ENCODE peak calls at places on chromosomes 12 and 14, in eight cellular contexts. L is SK-N-SH, O is psoas muscle, F is astrocyte of the cerebellum, B is IMR-90, J is fibroblast of mammary gland, Q is neural progenitor cell, I is choroid plexus epithelial cell. Y is an unnamed sample.

GRCh38 chr12:64733857-64734256 is 25.3 kb downstream of the GNS start:
- DNase-seq in L (no peak), O (peak), F (no peak), B (no peak), J (peak), Q (no peak), I (no peak), Y (peak)

GRCh38 chr14:55874785-55875184 is 243.4 kb upstream of the PELI2 start:
- DNase-seq in L (no peak), O (no peak), F (no peak), B (no peak), J (no peak), Q (no peak), I (no peak), Y (no peak)

GRCh38 chr12:47080725-47081502 is 1.2 kb upstream of the AMIGO2 start:
- DNase-seq in L (no peak), O (peak), F (no peak), B (peak), J (peak), Q (peak), I (peak), Y (no peak)

GRCh38 chr14:64736271-64737131 is 32.3 kb downstream of the PLEKHG3 start:
- DNase-seq in L (no peak), O (no peak), F (no peak), B (no peak), J (no peak), Q (no peak), I (no peak), Y (no peak)

GRCh38 chr12:131862600-131862993 is 31.8 kb upstream of the ULK1 start:
- DNase-seq in L (peak), O (no peak), F (no peak), B (no peak), J (no peak), Q (no peak), I (no peak), Y (no peak)

GRCh38 chr12:56153291-56154065 is 1.1 kb downstream of the MYL6B start:
- DNase-seq in L (no peak), O (no peak), F (no peak), B (no peak), J (no peak), Q (no peak), I (no peak), Y (no peak)

GRCh38 chr12:53107122-53107521 is 3.8 kb downstream of the SOAT2 start:
- DNase-seq in L (no peak), O (no peak), F (no peak), B (no peak), J (no peak), Q (no peak), I (no peak), Y (no peak)

GRCh38 chr12:52952082-52952801 is 3.3 kb downstream of the KRT18 start:
- DNase-seq in L (no peak), O (no peak), F (no peak), B (no peak), J (no peak), Q (no peak), I (no peak), Y (no peak)

GRCh38 chr12:53048780-53049401 is 974 bp upstream of the TNS2 start:
- DNase-seq in L (peak), O (peak), F (no peak), B (peak), J (peak), Q (peak), I (peak), Y (peak)

GRCh38 chr12:15256760-15257159 is 35.5 kb upstream of the RERG start:
- DNase-seq in L (no peak), O (no peak), F (peak), B (peak), J (peak), Q (no peak), I (peak), Y (peak)

GRCh38 chr12:104309446-104309993 is 6.0 kb downstream of the EID3 start:
- DNase-seq in L (no peak), O (no peak), F (no peak), B (no peak), J (no peak), Q (no peak), I (no peak), Y (no peak)

GRCh38 chr12:14643247-14643646 is 53.2 kb downstream of the GUCY2C start:
- DNase-seq in L (no peak), O (no peak), F (no peak), B (no peak), J (no peak), Q (no peak), I (peak), Y (no peak)

GRCh38 chr12:45966486-45966885 is 23.9 kb downstream of the SCAF11 start:
- DNase-seq in L (no peak), O (no peak), F (peak), B (peak), J (peak), Q (no peak), I (peak), Y (peak)

GRCh38 chr12:58938440-58938839 is 18.1 kb upstream of the LRIG3 start:
- DNase-seq in L (no peak), O (no peak), F (no peak), B (peak), J (no peak), Q (no peak), I (no peak), Y (no peak)

GRCh38 chr14:40122978-40123648 is 690.9 kb upstream of the FBXO33 start:
- DNase-seq in L (no peak), O (no peak), F (peak), B (no peak), J (peak), Q (no peak), I (peak), Y (no peak)

GRCh38 chr12:48454675-48455074 is 17.7 kb upstream of the ANP32D start:
- DNase-seq in L (no peak), O (no peak), F (no peak), B (peak), J (peak), Q (peak), I (peak), Y (peak)

GRCh38 chr12:120130011-120130410 is 13.5 kb upstream of the RAB35 start:
- DNase-seq in L (no peak), O (no peak), F (no peak), B (no peak), J (no peak), Q (no peak), I (no peak), Y (no peak)

GRCh38 chr12:104495786-104496185 is 39.0 kb downstream of the CHST11 start:
- DNase-seq in L (no peak), O (no peak), F (no peak), B (peak), J (peak), Q (no peak), I (no peak), Y (no peak)

GRCh38 chr14:83885748-83886382 is 1644.1 kb upstream of the FLRT2 start:
- DNase-seq in L (no peak), O (no peak), F (no peak), B (no peak), J (no peak), Q (no peak), I (no peak), Y (no peak)

GRCh38 chr14:101223147-101223546 is 319.6 kb upstream of the RTL1 start:
- DNase-seq in L (no peak), O (no peak), F (no peak), B (no peak), J (no peak), Q (peak), I (no peak), Y (no peak)

GRCh38 chr14:73025544-73025943 is 1.4 kb downstream of the ZFYVE1 start:
- DNase-seq in L (no peak), O (no peak), F (peak), B (peak), J (peak), Q (no peak), I (peak), Y (peak)

GRCh38 chr12:14836336-14837210 is 6.8 kb downstream of the ART4 start:
- DNase-seq in L (no peak), O (no peak), F (peak), B (peak), J (peak), Q (no peak), I (peak), Y (peak)

GRCh38 chr12:121274036-121274763 is 22.3 kb downstream of the CAMKK2 start:
- DNase-seq in L (no peak), O (no peak), F (no peak), B (no peak), J (no peak), Q (no peak), I (no peak), Y (no peak)

GRCh38 chr12:54009171-54010052 is 627 bp downstream of the HOXC8 start:
- DNase-seq in L (peak), O (no peak), F (no peak), B (no peak), J (no peak), Q (no peak), I (no peak), Y (peak)

GRCh38 chr14:93528884-93529558 is 98.3 kb downstream of the UNC79 start:
- DNase-seq in L (peak), O (no peak), F (no peak), B (no peak), J (no peak), Q (no peak), I (no peak), Y (no peak)

GRCh38 chr14:32370720-32371119 is 41.6 kb downstream of the AKAP6 start:
- DNase-seq in L (no peak), O (no peak), F (peak), B (peak), J (peak), Q (no peak), I (peak), Y (peak)

GRCh38 chr14:106843951-106844483 is 1317.6 kb downstream of the TMEM121 start:
- DNase-seq in L (peak), O (no peak), F (no peak), B (no peak), J (peak), Q (no peak), I (no peak), Y (no peak)

GRCh38 chr14:63910593-63911363 is 58.0 kb downstream of the SYNE2 start:
- DNase-seq in L (peak), O (no peak), F (no peak), B (peak), J (peak), Q (peak), I (no peak), Y (no peak)

GRCh38 chr14:68576496-68577244 is 216.2 kb downstream of the ZFP36L1 start:
- DNase-seq in L (no peak), O (no peak), F (peak), B (peak), J (peak), Q (no peak), I (peak), Y (peak)

GRCh38 chr14:69242311-69243224 is 17.4 kb upstream of the GALNT16 start:
- DNase-seq in L (peak), O (no peak), F (peak), B (peak), J (peak), Q (peak), I (peak), Y (peak)

GRCh38 chr14:30620178-30620577 is 1.9 kb upstream of the SCFD1 start:
- DNase-seq in L (no peak), O (no peak), F (peak), B (peak), J (peak), Q (no peak), I (peak), Y (peak)
- TF ChIP-seq CTCF in L (no peak), O (no peak), F (no peak), B (no peak), J (no peak), Q (no peak), I (no peak), Y (no peak)

GRCh38 chr14:100190126-100190525 is 30.7 kb upstream of the DEGS2 start:
- DNase-seq in L (no peak), O (no peak), F (no peak), B (no peak), J (no peak), Q (no peak), I (no peak), Y (no peak)
- H3K4me3 ChIP-seq in L (no peak), O (no peak), F (no peak), B (no peak), J (no peak), Q (no peak), I (no peak), Y (no peak)

GRCh38 chr14:78840898-78841297 is 670.7 kb downstream of the NRXN3 start:
- DNase-seq in L (peak), O (no peak), F (no peak), B (no peak), J (no peak), Q (no peak), I (no peak), Y (no peak)

GRCh38 chr14:78835909-78836308 is 665.7 kb downstream of the NRXN3 start:
- DNase-seq in L (no peak), O (no peak), F (no peak), B (no peak), J (no peak), Q (no peak), I (no peak), Y (no peak)

GRCh38 chr14:78835052-78835451 is 664.9 kb downstream of the NRXN3 start:
- DNase-seq in L (no peak), O (no peak), F (no peak), B (no peak), J (no peak), Q (no peak), I (no peak), Y (no peak)

GRCh38 chr14:78836777-78837176 is 666.6 kb downstream of the NRXN3 start:
- DNase-seq in L (peak), O (peak), F (peak), B (peak), J (peak), Q (peak), I (peak), Y (peak)
- TF ChIP-seq CTCF in L (peak), O (peak), F (peak), B (peak), J (peak), Q (peak), I (peak), Y (peak)

GRCh38 chr14:89418452-89418851 is 1.4 kb upstream of the FOXN3 start:
- DNase-seq in L (peak), O (no peak), F (no peak), B (no peak), J (peak), Q (no peak), I (no peak), Y (peak)
- H3K4me3 ChIP-seq in L (no peak), O (peak), F (no peak), B (no peak), J (no peak), Q (peak), I (no peak), Y (no peak)

DNA sequence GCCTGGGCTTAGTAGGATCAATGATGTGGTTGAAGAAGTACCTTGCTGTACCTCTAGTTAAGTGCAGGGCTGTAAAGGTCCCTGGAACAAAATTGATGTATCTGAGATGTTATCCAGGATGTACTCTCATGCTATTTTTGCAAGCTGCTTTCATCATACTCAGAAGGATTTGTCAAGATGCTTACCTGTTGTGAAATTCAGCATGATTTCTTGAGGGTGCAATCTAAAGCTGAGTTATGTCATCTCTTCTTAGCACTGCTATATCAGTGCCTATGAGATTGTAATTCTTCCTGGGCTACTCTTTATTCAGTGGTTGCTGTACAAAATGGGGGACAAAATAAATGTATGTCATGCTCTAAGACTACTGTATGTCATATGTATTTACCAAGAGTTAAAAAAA is 340.7 kb upstream of the LMO3 start:
- DNase-seq in L (no peak), O (no peak), F (no peak), B (no peak), J (no peak), Q (no peak), I (no peak), Y (no peak)
- TF ChIP-seq CTCF in L (no peak), O (no peak), F (no peak), B (no peak), J (no peak), Q (no peak), I (no peak), Y (no peak)

GRCh38 chr14:22520235-22520634 is 68.8 kb downstream of the DAD1 start:
- DNase-seq in L (no peak), O (no peak), F (no peak), B (peak), J (peak), Q (no peak), I (peak), Y (peak)

GRCh38 chr14:22518073-22518472 is 71.0 kb downstream of the DAD1 start:
- DNase-seq in L (no peak), O (no peak), F (peak), B (no peak), J (no peak), Q (peak), I (no peak), Y (no peak)

GRCh38 chr14:22521449-22522239 is 67.4 kb downstream of the DAD1 start:
- DNase-seq in L (no peak), O (no peak), F (no peak), B (no peak), J (no peak), Q (no peak), I (no peak), Y (no peak)

GRCh38 chr14:22523283-22523682 is 65.7 kb downstream of the DAD1 start:
- DNase-seq in L (no peak), O (no peak), F (no peak), B (no peak), J (no peak), Q (no peak), I (no peak), Y (no peak)

DNA sequence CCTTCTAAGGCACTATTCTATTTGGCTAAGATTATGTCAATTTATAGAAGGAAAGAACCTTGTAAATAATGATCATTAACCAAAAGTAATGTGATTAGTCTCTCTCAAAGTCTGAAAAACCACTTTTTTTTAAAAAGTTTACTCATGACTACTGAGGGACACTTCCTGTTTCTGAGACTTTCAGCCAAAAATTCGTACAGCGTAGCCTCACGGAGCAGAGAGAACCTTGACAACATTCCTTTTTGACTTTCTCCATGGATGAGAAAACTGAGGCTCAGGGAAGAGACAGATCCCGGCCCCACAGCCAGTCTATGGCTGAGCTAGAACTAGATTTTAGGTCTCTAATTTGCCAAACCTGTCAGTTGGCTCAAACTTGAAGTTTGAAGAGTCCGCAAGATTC is 68.2 kb downstream of the DAD1 start:
- DNase-seq in L (no peak), O (no peak), F (no peak), B (no peak), J (no peak), Q (no peak), I (no peak), Y (no peak)
- H3K4me3 ChIP-seq in L (no peak), O (no peak), F (peak), B (no peak), J (no peak), Q (no peak), I (no peak), Y (no peak)

GRCh38 chr14:65770681-65771080 is 358.2 kb downstream of the FUT8 start:
- DNase-seq in L (no peak), O (no peak), F (no peak), B (no peak), J (no peak), Q (no peak), I (no peak), Y (no peak)
- TF ChIP-seq CTCF in L (no peak), O (no peak), F (no peak), B (no peak), J (no peak), Q (no peak), I (no peak), Y (no peak)

DNA sequence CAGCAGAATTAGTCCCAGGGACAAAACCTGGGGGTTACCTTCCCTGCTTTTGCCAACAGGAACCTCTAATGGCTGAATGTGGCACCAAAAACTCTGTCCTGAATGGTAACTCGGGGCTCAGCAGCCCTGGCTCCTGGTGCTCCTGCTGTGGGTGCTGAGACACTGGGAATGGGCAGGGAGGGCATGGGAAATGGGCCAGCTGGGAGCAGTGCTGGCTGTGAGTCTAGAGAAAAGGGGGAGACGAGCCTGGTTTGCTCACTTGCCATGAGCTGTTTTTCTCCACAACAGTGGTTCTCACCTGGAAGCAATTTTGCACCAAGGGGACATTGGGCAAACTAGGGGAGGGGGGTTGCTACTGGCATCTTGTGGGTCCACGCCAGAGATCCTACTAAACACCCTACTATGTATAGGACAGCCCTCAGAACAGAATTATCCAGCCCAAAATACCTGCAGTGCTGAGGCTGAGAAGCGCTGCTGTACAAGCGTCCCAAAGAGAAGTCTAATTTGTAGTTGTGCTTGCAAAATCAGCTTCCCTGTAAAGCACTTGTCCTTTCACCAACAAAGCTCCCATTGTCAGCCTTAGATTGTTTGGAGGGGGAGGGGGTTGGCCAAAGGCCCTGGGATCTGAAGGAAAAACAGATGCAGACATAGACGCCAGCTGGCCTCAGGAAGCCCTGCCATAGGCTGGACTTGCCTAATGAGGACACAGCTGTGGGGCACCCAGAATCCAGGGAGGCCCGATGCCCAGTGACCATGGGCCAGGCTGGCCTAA is 3.6 kb downstream of the LRRC74A start:
- DNase-seq in L (peak), O (peak), F (no peak), B (no peak), J (no peak), Q (peak), I (no peak), Y (no peak)
- H3K4me3 ChIP-seq in L (no peak), O (no peak), F (no peak), B (no peak), J (no peak), Q (no peak), I (no peak), Y (no peak)